ENCODE peak calls at places on chromosomes 11 and 22, in nine cellular contexts. F is anterior cingulate cortex; R is NCI-H2227 treated with DMSO at 0.1 percent for 48 hours; M is uterus; Y is gastrocnemius medialis; W is central memory CD8-positive, alpha-beta T cell; E is fibroblast of the aortic adventitia; B is iris pigment epithelial cell; C is foreskin fibroblast. L is an unnamed sample.

GRCh38 chr22:43923191-43923590 is 414 bp upstream of the PNPLA3 start:
- DNase-seq in F (no peak), R (no peak), M (no peak), Y (no peak), W (no peak), E (peak), B (no peak), C (peak), L (no peak)

GRCh38 chr11:44088377-44088776 is 7.1 kb upstream of the EXT2 start:
- DNase-seq in F (no peak), R (no peak), M (no peak), Y (no peak), W (no peak), E (no peak), B (no peak), C (no peak), L (no peak)

GRCh38 chr22:25362215-25362882 is 142.9 kb downstream of the CRYBB2 start:
- DNase-seq in F (no peak), R (peak), M (peak), Y (no peak), W (peak), E (peak), B (peak), C (peak), L (peak)

GRCh38 chr22:39122772-39123470 is 25.9 kb downstream of the APOBEC3H start:
- DNase-seq in F (no peak), R (no peak), M (no peak), Y (no peak), W (no peak), E (no peak), B (no peak), C (no peak), L (no peak)

GRCh38 chr11:10379871-10380568 is 75.0 kb upstream of the AMPD3 start:
- DNase-seq in F (no peak), R (no peak), M (no peak), Y (no peak), W (no peak), E (peak), B (no peak), C (no peak), L (no peak)

GRCh38 chr22:43633631-43634030 is 178.5 kb downstream of the EFCAB6 start:
- DNase-seq in F (no peak), R (no peak), M (no peak), Y (no peak), W (no peak), E (no peak), B (no peak), C (no peak), L (no peak)

GRCh38 chr11:77542296-77542695 is 47.5 kb upstream of the AQP11 start:
- DNase-seq in F (no peak), R (no peak), M (no peak), Y (no peak), W (no peak), E (peak), B (peak), C (peak), L (no peak)

GRCh38 chr11:122340607-122341006 is 224.6 kb upstream of the BLID start:
- DNase-seq in F (no peak), R (no peak), M (no peak), Y (no peak), W (no peak), E (no peak), B (no peak), C (no peak), L (no peak)

GRCh38 chr11:1486054-1486825 is at the start of gene MOB2:
- DNase-seq in F (no peak), R (no peak), M (no peak), Y (no peak), W (no peak), E (no peak), B (peak), C (no peak), L (peak)

GRCh38 chr11:22846726-22847125 is 13.5 kb downstream of the CCDC179 start:
- DNase-seq in F (no peak), R (no peak), M (no peak), Y (no peak), W (no peak), E (no peak), B (no peak), C (no peak), L (no peak)

GRCh38 chr11:69353696-69354544 is 60.0 kb downstream of the MYEOV start:
- DNase-seq in F (no peak), R (no peak), M (no peak), Y (no peak), W (peak), E (no peak), B (no peak), C (no peak), L (no peak)

GRCh38 chr22:40396882-40397281 is 26.5 kb downstream of the SGSM3 start:
- DNase-seq in F (no peak), R (peak), M (no peak), Y (no peak), W (no peak), E (peak), B (peak), C (peak), L (no peak)

GRCh38 chr11:111452146-111452545 is 60.0 kb downstream of the BTG4 start:
- DNase-seq in F (no peak), R (no peak), M (no peak), Y (no peak), W (no peak), E (peak), B (peak), C (peak), L (no peak)

GRCh38 chr11:16749092-16749491 is 10.6 kb downstream of the C11orf58 start:
- DNase-seq in F (no peak), R (no peak), M (no peak), Y (no peak), W (no peak), E (no peak), B (no peak), C (no peak), L (no peak)

GRCh38 chr11:20483931-20484330 is 96.4 kb downstream of the PRMT3 start:
- DNase-seq in F (no peak), R (no peak), M (no peak), Y (no peak), W (no peak), E (peak), B (peak), C (peak), L (no peak)

GRCh38 chr11:128653828-128654231 is 40.0 kb upstream of the FLI1 start:
- DNase-seq in F (peak), R (no peak), M (peak), Y (peak), W (no peak), E (peak), B (peak), C (peak), L (peak)

GRCh38 chr11:31809857-31810778 is 1.0 kb downstream of the PAX6 start:
- DNase-seq in F (no peak), R (peak), M (no peak), Y (no peak), W (no peak), E (peak), B (peak), C (peak), L (no peak)